ENCODE peak calls at places on chromosomes 4 and X, in eight cellular contexts. N is B cell; O is stimulated activated CD4-positive, alpha-beta T cell treated with anti-CD3 and anti-CD28 coated beads, Interleukin-2, amount 100 ng/mL, for 48 hours; W is NCI-H69; K is kidney glomerular epithelial cell; R is cardiac muscle cell; U is CD4-positive, alpha-beta memory T cell; V is right lobe of liver. P is an unnamed sample.

GRCh38 chr4:56118845-56119244 is 170.1 kb downstream of the CEP135 start:
- DNase-seq in N (no peak), O (no peak), W (no peak), K (no peak), R (no peak), U (no peak), V (no peak), P (no peak)

GRCh38 chr4:56425518-56425917 is 9.9 kb downstream of the PPAT start:
- DNase-seq in N (no peak), O (no peak), W (no peak), K (no peak), R (no peak), U (no peak), V (no peak), P (no peak)

GRCh38 chr4:835148-836002 is 9.4 kb upstream of the CPLX1 start:
- DNase-seq in N (no peak), O (no peak), W (peak), K (no peak), R (no peak), U (no peak), V (peak), P (peak)

GRCh38 chr4:56575820-56576429 is 70.3 kb downstream of the ARL9 start:
- DNase-seq in N (no peak), O (no peak), W (peak), K (peak), R (peak), U (peak), V (no peak), P (no peak)

GRCh38 chr4:10275696-10276095 is 159.1 kb upstream of the WDR1 start:
- DNase-seq in N (no peak), O (no peak), W (no peak), K (no peak), R (no peak), U (no peak), V (no peak), P (no peak)

GRCh38 chr4:168993724-168994510 is 16.1 kb downstream of the CBR4 start:
- DNase-seq in N (no peak), O (no peak), W (no peak), K (no peak), R (no peak), U (no peak), V (no peak), P (no peak)

GRCh38 chr4:2937146-2937857 is 25.9 kb downstream of the NOP14 start:
- DNase-seq in N (no peak), O (no peak), W (no peak), K (peak), R (no peak), U (no peak), V (peak), P (peak)

GRCh38 chr4:78784255-78784654 is 8.1 kb downstream of the BMP2K start:
- DNase-seq in N (no peak), O (no peak), W (peak), K (peak), R (peak), U (no peak), V (no peak), P (no peak)

GRCh38 chr4:55176497-55176896 is 51.1 kb upstream of the KDR start:
- DNase-seq in N (no peak), O (no peak), W (no peak), K (no peak), R (no peak), U (no peak), V (no peak), P (no peak)

GRCh38 chr4:1661695-1662094 is 22.4 kb downstream of the FAM53A start:
- DNase-seq in N (no peak), O (no peak), W (peak), K (no peak), R (no peak), U (no peak), V (no peak), P (no peak)

GRCh38 chr4:30952526-30953219 is 232.5 kb downstream of the PCDH7 start:
- DNase-seq in N (no peak), O (no peak), W (peak), K (peak), R (no peak), U (no peak), V (no peak), P (no peak)

GRCh38 chrX:107715331-107716044 is 60.1 kb downstream of the TSC22D3 start:
- DNase-seq in N (no peak), O (no peak), W (no peak), K (no peak), R (no peak), U (peak), V (peak), P (no peak)

GRCh38 chr4:58560736-58561135 is 1450.6 kb upstream of the IGFBP7 start:
- DNase-seq in N (no peak), O (no peak), W (no peak), K (no peak), R (no peak), U (no peak), V (no peak), P (no peak)

GRCh38 chr4:30828290-30828926 is 108.2 kb downstream of the PCDH7 start:
- DNase-seq in N (no peak), O (no peak), W (no peak), K (peak), R (no peak), U (no peak), V (no peak), P (no peak)

GRCh38 chr4:24924309-24924781 is 11.5 kb upstream of the CCDC149 start:
- DNase-seq in N (no peak), O (no peak), W (no peak), K (peak), R (no peak), U (no peak), V (no peak), P (peak)

GRCh38 chrX:83008415-83008814 is 499.7 kb upstream of the POU3F4 start:
- DNase-seq in N (no peak), O (no peak), W (no peak), K (no peak), R (no peak), U (no peak), V (no peak), P (no peak)

GRCh38 chr4:105994841-105995240 is 99.6 kb downstream of the NPNT start:
- DNase-seq in N (no peak), O (no peak), W (no peak), K (no peak), R (no peak), U (no peak), V (no peak), P (no peak)

GRCh38 chr4:77852892-77853495 is 9.6 kb upstream of the MRPL1 start:
- DNase-seq in N (peak), O (peak), W (no peak), K (no peak), R (no peak), U (peak), V (no peak), P (no peak)

GRCh38 chr4:119706804-119707203 is 78.2 kb upstream of the PDE5A start:
- DNase-seq in N (no peak), O (no peak), W (no peak), K (no peak), R (no peak), U (no peak), V (no peak), P (no peak)

GRCh38 chr4:42865572-42866189 is 26.8 kb upstream of the GRXCR1 start:
- DNase-seq in N (peak), O (peak), W (peak), K (peak), R (peak), U (peak), V (no peak), P (no peak)

GRCh38 chr4:169272265-169272886 is 1.6 kb upstream of the SH3RF1 start:
- DNase-seq in N (no peak), O (no peak), W (peak), K (peak), R (no peak), U (no peak), V (no peak), P (no peak)

GRCh38 chr4:68466185-68466584 is 18.9 kb downstream of the TMPRSS11E start:
- DNase-seq in N (no peak), O (no peak), W (no peak), K (peak), R (no peak), U (no peak), V (no peak), P (no peak)

GRCh38 chrX:102746134-102746584 is 25.6 kb downstream of the GPRASP3 start:
- DNase-seq in N (no peak), O (no peak), W (peak), K (no peak), R (peak), U (peak), V (peak), P (peak)

GRCh38 chr4:38600575-38600974 is 63.4 kb upstream of the KLF3 start:
- DNase-seq in N (no peak), O (no peak), W (peak), K (no peak), R (no peak), U (no peak), V (no peak), P (no peak)

GRCh38 chr4:147851135-147851534 is 119.2 kb downstream of the ARHGAP10 start:
- DNase-seq in N (no peak), O (no peak), W (no peak), K (no peak), R (no peak), U (no peak), V (no peak), P (no peak)